ENCODE peak calls at places on chromosome 18, in seven cellular contexts. R, F, Q, K, X, A and M are unnamed samples. For H3K4me1, the result is how much of the 10 kb centered on the place peaks cover.

GRCh38 chr18:61348230-61348629 is 15.0 kb downstream of the CDH20 start:
- DNase-seq in Q (no peak), X (no peak), R (no peak), A (no peak), F (no peak), K (no peak), M (no peak)

GRCh38 chr18:362914-363295 is 95.1 kb upstream of the THOC1 start:
- DNase-seq in K (no peak), A (no peak), Q (no peak), R (no peak), X (no peak), F (no peak), M (no peak)

GRCh38 chr18:8121942-8122480 is 487.2 kb upstream of the RAB12 start:
- DNase-seq in K (no peak), A (no peak), Q (no peak), F (peak), X (no peak), R (no peak), M (no peak)

GRCh38 chr18:13376841-13377351 is 158.3 kb downstream of the LDLRAD4 start:
- DNase-seq in Q (no peak), X (no peak), K (no peak), R (no peak), A (no peak), F (peak), M (no peak)

GRCh38 chr18:51235011-51235789 is 37.7 kb upstream of the MEX3C start:
- DNase-seq in F (peak), R (no peak), Q (no peak), A (no peak), X (no peak), K (no peak), M (no peak)

GRCh38 chr18:79511671-79512301 is 116.1 kb downstream of the NFATC1 start:
- DNase-seq in A (no peak), K (no peak), R (peak), Q (peak), X (peak), F (peak), M (peak)

GRCh38 chr18:54737986-54738385 is 90.3 kb upstream of the RAB27B start:
- DNase-seq in X (no peak), F (no peak), Q (no peak), R (no peak), K (peak), A (no peak), M (no peak)

GRCh38 chr18:58552057-58552461 is 76.8 kb downstream of the ALPK2 start:
- DNase-seq in K (no peak), F (no peak), Q (no peak), A (peak), X (no peak), R (no peak), M (no peak)

GRCh38 chr18:3489462-3489861 is 39.5 kb downstream of the TGIF1 start:
- DNase-seq in F (no peak), X (no peak), Q (no peak), R (no peak), K (no peak), A (no peak), M (no peak)

GRCh38 chr18:40437517-40437916 is 1517.5 kb upstream of the PIK3C3 start:
- DNase-seq in R (no peak), Q (no peak), F (no peak), K (peak), A (no peak), X (no peak), M (no peak)

GRCh38 chr18:2971741-2972552 is 41.0 kb downstream of the LPIN2 start:
- DNase-seq in F (no peak), K (no peak), R (peak), X (peak), Q (peak), A (no peak), M (no peak)

GRCh38 chr18:58427321-58427720 is 201.6 kb downstream of the ALPK2 start:
- DNase-seq in X (no peak), R (no peak), F (no peak), A (no peak), K (no peak), Q (no peak), M (no peak)

GRCh38 chr18:48922203-48922800 is 28.5 kb downstream of the SMAD7 start:
- DNase-seq in R (no peak), Q (peak), A (no peak), K (no peak), X (no peak), F (no peak), M (no peak)

GRCh38 chr18:48921305-48922202 is 29.2 kb downstream of the SMAD7 start:
- DNase-seq in A (no peak), K (no peak), F (peak), Q (peak), R (peak), X (no peak), M (peak)

GRCh38 chr18:48922801-48923730 is 27.7 kb downstream of the SMAD7 start:
- DNase-seq in K (peak), X (peak), Q (peak), F (peak), A (peak), R (peak), M (peak)

GRCh38 chr18:48924621-48925601 is 25.9 kb downstream of the SMAD7 start:
- DNase-seq in F (peak), Q (peak), K (no peak), X (no peak), A (no peak), R (no peak), M (no peak)

DNA sequence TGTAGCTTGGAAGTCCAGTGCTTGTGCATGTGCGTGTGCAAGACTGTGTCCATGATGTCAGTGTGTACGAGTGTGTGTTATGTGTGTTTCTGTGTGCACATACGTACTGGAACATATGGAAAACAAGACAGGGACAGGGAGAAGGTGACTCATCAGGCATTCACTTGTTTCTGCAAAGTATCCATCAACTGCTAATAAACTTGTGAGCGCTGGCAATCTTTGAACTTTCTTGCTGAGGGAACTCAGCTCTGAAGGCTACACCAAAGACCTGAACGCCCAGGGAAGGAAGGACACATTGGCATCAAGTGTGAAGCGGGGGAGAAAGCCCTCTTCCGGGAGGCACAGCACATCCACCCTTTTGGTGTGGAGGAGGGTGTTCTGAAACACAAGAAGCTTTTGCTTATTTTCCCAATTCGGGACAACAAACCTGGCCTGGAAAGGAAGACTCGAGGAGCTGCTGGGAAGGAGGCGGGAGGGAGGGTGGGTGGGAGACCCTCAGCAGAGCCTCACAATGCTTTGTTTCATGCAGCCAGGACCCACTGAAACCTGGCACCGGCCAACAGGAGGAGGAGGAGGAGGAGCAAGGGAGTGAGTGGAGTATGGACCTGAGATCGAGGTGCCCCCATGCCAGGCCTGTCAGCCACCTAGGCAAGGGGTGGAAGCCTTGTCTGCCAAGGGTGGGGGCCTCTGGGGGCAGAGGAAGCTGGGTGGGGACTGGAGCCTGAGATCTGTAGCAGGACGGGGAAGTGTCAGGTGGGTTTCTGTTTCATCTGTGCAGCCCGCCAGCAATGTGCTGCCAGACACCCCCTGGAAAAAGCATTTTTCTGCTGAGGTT is 26.8 kb downstream of the SMAD7 start:
- DNase-seq in F (peak), Q (no peak), A (no peak), K (peak), R (no peak), X (no peak), M (no peak)
- H3K27ac ChIP-seq in F (no peak), Q (peak), A (peak), K (peak), R (peak), X (peak), M (peak)

DNA sequence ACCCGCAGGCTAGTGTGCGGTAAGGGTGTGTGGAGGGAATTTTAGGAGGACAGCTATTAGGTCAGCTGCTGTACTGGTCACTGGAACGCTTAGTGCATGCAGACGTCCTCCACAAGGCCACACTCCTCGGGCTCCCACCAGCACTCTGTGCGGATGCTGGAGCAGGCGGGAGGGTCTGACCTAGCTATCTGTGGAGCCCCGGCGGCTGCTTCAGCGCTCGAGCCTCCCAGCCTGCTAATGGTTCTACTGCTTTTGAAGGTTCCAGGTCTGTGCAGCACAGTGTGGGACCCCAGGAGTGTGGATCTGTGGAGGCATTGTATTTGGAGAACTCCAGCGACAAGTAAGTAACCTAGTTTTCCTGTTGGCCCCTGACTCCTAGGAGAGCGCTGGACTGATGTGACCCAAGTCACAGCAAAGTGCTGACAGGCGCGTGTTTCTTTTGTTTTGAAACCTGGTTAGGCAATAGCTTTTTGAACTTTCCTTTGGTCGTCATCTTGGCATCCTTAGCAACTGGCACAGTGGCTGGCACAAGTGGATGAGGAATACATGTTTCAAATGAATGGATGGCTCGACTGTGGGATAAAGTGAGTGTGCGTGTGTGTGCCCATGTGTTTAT is 113.5 kb downstream of the ZNF236 start:
- DNase-seq in X (no peak), F (no peak), Q (no peak), R (no peak), A (no peak), K (no peak), M (no peak)
- H3K4me3 ChIP-seq in X (no peak), F (no peak), Q (no peak), R (no peak), A (no peak), K (no peak), M (no peak)

DNA sequence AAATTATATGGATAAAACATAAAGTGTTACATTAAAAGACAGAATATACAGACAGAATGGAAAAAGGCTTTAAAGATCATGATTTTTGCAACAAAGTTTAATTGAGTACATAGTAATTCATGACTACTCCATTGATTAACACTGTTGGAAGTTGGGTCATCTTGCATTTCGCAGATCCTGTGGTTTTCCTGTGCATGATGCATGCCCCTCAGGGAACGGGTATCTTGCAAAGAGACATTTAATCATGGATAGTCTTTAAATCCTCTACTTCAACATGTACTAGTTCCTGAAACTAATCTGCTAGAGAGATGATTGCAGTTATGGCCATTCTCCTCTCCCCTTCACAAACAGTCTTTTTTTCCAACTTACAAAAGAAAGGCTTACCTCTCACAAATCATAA is 155.6 kb upstream of the DSEL start:
- DNase-seq in R (no peak), A (no peak), Q (no peak), F (no peak), K (no peak), X (no peak), M (no peak)
- H3K4me1 ChIP-seq in R (under half), A (under half), Q (under half), F (under half), K (under half), X (under half), M (under half)

DNA sequence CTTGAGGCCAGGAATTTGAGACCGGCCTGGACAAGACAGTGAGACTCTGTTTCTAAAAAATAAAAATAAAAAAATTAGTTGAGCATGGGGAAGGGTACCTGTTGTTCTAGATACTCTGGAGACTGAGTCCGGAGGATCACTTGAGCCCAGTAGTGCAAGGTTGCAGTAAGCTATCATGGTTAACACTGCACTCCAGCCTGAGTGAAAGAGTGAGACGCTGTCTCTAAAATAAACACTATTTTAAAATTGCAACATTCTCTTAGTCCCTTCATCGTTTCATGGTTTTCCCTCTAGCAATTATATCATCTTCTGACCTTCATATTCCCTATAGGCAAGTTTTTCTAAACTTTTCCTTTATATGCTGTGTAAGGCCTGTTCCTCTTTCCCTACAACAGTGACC is 248.5 kb downstream of the VAPA start:
- DNase-seq in A (no peak), R (no peak), Q (no peak), X (no peak), K (no peak), F (no peak), M (no peak)
- H3K27ac ChIP-seq in A (no peak), R (no peak), Q (no peak), X (no peak), K (no peak), F (no peak), M (no peak)

GRCh38 chr18:45821667-45822066 is 3.8 kb upstream of the SIGLEC15 start:
- DNase-seq in A (no peak), F (no peak), K (no peak), R (no peak), X (no peak), Q (no peak), M (no peak)
- H3K4me3 ChIP-seq in A (no peak), F (no peak), K (no peak), R (no peak), X (no peak), Q (no peak), M (no peak)

GRCh38 chr18:23260932-23261590 is 125.8 kb downstream of the CABLES1 start:
- DNase-seq in A (no peak), Q (no peak), K (no peak), F (no peak), R (no peak), X (no peak), M (no peak)
- H3K4me1 ChIP-seq in A (under half), Q (under half), K (under half), F (under half), R (under half), X (under half), M (under half)

GRCh38 chr18:9870431-9871023 is 15.2 kb upstream of the TXNDC2 start:
- DNase-seq in X (no peak), F (peak), A (no peak), Q (no peak), K (no peak), R (no peak), M (no peak)
- H3K27ac ChIP-seq in X (no peak), F (no peak), A (no peak), Q (no peak), K (peak), R (no peak), M (no peak)